ENCODE peak calls at places on chromosome 22, in ten cellular contexts. Y is BJ; O is testis; T is suprapubic skin; X is fibroblast of pulmonary artery; H is CD8-positive, alpha-beta T cell; K is Panc1; Q is IMR-90; M is astrocyte of the cerebellum; P is body of pancreas. Z is an unnamed sample.

GRCh38 chr22:23132376-23133091 is 9.3 kb downstream of the RSPH14 start:
- DNase-seq in M (no peak), T (no peak), K (no peak), X (no peak), Y (no peak), Q (no peak), H (no peak), O (no peak), P (no peak), Z (no peak)

GRCh38 chr22:26663374-26663923 is 6.1 kb downstream of the MIAT start:
- DNase-seq in P (no peak), M (no peak), T (no peak), Q (no peak), K (no peak), X (no peak), O (no peak), H (no peak), Y (no peak), Z (no peak)

GRCh38 chr22:46581580-46582244 is 38.5 kb upstream of the GRAMD4 start:
- DNase-seq in T (no peak), X (no peak), Q (no peak), H (no peak), K (no peak), Y (no peak), O (no peak), M (no peak), P (no peak), Z (no peak)

GRCh38 chr22:18987765-18988164 is 51.7 kb upstream of the PRODH start:
- DNase-seq in Q (no peak), X (no peak), P (peak), H (no peak), Y (no peak), K (no peak), O (peak), T (no peak), M (no peak), Z (no peak)

GRCh38 chr22:19383292-19383691 is 48.2 kb downstream of the HIRA start:
- DNase-seq in H (no peak), T (no peak), X (no peak), K (no peak), Y (no peak), P (peak), M (no peak), Q (no peak), O (peak), Z (no peak)

GRCh38 chr22:31621507-31622160 is 40.4 kb downstream of the PISD start:
- DNase-seq in K (no peak), Q (no peak), P (no peak), O (no peak), H (no peak), Y (no peak), T (no peak), M (no peak), X (no peak), Z (no peak)

GRCh38 chr22:46250783-46251125 is 661 bp upstream of the CDPF1 start:
- DNase-seq in P (no peak), H (no peak), Y (no peak), O (no peak), X (no peak), T (no peak), K (no peak), M (no peak), Q (no peak), Z (peak)

GRCh38 chr22:41217553-41218157 is 12.5 kb downstream of the L3MBTL2 start:
- DNase-seq in P (peak), Q (peak), K (no peak), H (no peak), O (peak), Y (peak), M (no peak), X (peak), T (no peak), Z (peak)

GRCh38 chr22:27972732-27973698 is 54.0 kb upstream of the PITPNB start:
- DNase-seq in X (peak), M (no peak), P (peak), H (no peak), T (no peak), Q (peak), Y (no peak), K (no peak), O (no peak), Z (no peak)

GRCh38 chr22:19292262-19293230 is 1.0 kb upstream of the CLTCL1 start:
- DNase-seq in K (no peak), H (no peak), T (no peak), P (peak), Y (no peak), X (peak), M (no peak), O (peak), Q (no peak), Z (no peak)

GRCh38 chr22:27348634-27349033 is 452.9 kb downstream of the MN1 start:
- DNase-seq in K (no peak), T (no peak), O (no peak), Y (no peak), P (peak), H (no peak), X (peak), M (no peak), Q (peak), Z (no peak)

GRCh38 chr22:46104881-46105493 is 45.3 kb upstream of the PPARA start:
- DNase-seq in O (no peak), T (no peak), Q (no peak), H (no peak), M (no peak), Y (no peak), X (no peak), K (no peak), P (no peak), Z (no peak)

GRCh38 chr22:22925795-22926358 is 38.3 kb downstream of the IGLL5 start:
- DNase-seq in T (no peak), K (no peak), M (no peak), P (no peak), Y (no peak), O (no peak), H (no peak), Q (no peak), X (no peak), Z (no peak)

GRCh38 chr22:21009638-21010425 is 5.1 kb upstream of the P2RX6 start:
- DNase-seq in P (peak), O (peak), Y (no peak), H (no peak), M (peak), K (no peak), X (peak), Q (peak), T (no peak), Z (no peak)

DNA sequence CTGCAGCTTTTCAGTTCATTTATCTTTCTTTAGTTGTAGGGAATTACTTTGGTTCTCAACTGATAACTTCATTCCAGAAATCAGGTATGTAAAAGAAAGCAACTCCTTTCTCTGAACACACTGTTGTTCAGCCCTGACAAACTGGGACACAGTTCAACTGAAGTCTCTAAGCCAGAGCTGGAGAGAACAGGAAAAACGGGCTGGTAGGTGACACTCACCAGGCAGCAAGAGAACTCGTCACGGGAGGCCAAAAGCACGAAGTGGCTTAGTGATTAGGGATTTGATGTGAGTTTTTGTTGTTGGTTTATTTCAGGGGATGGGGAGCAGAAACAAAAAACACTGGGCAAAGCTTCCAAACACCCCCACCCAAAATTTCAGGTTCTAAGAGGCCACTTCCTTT is 54.1 kb downstream of the MYH9 start:
- DNase-seq in Y (no peak), O (no peak), H (no peak), X (no peak), T (no peak), K (no peak), Q (no peak), P (peak), M (no peak), Z (no peak)
- TF ChIP-seq CTCF in Y (no peak), O (no peak), H (no peak), X (no peak), T (no peak), K (no peak), Q (no peak), P (no peak), M (no peak), Z (no peak)

DNA sequence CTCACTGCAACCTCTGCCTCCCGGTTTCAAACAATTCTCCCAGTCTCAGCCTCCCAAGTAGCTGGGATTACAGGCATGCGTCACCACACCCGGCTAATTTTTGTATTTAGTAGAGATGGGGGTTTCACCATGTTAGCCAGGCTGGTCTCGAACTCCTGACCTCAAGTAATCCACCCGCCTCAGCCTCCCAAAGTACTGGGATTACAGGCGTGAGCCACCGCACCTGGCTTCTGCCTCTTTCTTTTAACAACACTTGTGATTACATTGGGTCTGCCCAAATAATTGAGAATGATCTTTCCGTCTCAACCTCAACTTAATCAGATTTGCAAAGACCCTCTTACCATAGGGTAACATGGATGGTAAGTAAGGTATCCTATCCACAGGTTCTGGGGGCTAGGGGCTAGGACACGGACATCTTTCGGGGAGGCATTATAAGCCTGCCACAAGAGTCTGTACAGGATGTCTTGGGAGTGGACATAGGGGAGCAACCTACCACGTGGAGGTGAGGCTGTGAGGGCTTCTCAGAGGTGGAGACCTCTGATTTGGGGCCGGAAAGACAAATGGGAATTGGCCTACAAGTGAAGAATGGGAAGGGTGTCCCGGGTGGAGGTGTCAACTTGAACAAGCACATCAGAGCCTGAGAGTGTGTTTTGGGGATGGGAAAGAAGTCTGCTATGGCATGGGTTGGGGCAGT is 2.7 kb upstream of the CBX6 start:
- DNase-seq in P (no peak), Y (no peak), M (no peak), X (no peak), H (no peak), O (no peak), T (no peak), K (no peak), Q (no peak), Z (no peak)
- H3K4me3 ChIP-seq in P (no peak), Y (no peak), M (no peak), X (no peak), H (no peak), O (no peak), T (no peak), K (no peak), Q (no peak), Z (no peak)

GRCh38 chr22:17119481-17120202 is 1.5 kb downstream of the TMEM121B start:
- DNase-seq in K (no peak), T (no peak), M (no peak), Q (no peak), O (no peak), Y (no peak), H (no peak), X (no peak), P (peak), Z (no peak)
- TF ChIP-seq CTCF in K (no peak), T (peak), M (peak), Q (no peak), O (no peak), Y (no peak), H (no peak), X (no peak), P (peak), Z (peak)

GRCh38 chr22:49636214-49636613 is 191.5 kb downstream of the BRD1 start:
- DNase-seq in X (no peak), T (no peak), H (no peak), Q (no peak), Y (no peak), M (no peak), K (no peak), P (no peak), O (no peak), Z (no peak)
- H3K4me3 ChIP-seq in X (no peak), T (no peak), H (no peak), Q (no peak), Y (no peak), M (no peak), K (no peak), P (no peak), O (no peak), Z (no peak)

GRCh38 chr22:48943567-48944432 is 883.9 kb downstream of the BRD1 start:
- DNase-seq in O (peak), P (no peak), M (no peak), Q (no peak), K (no peak), X (no peak), H (no peak), Y (no peak), T (peak), Z (peak)
- TF ChIP-seq CTCF in O (no peak), P (peak), M (peak), Q (no peak), K (peak), X (no peak), H (no peak), Y (no peak), T (peak), Z (peak)

GRCh38 chr22:25070870-25071465 is 118.5 kb downstream of the KIAA1671 start:
- DNase-seq in T (no peak), Y (no peak), P (no peak), M (no peak), X (no peak), H (no peak), Q (no peak), O (no peak), K (no peak), Z (no peak)
- H3K4me3 ChIP-seq in T (no peak), Y (no peak), P (no peak), M (no peak), X (no peak), H (no peak), Q (no peak), O (no peak), K (no peak), Z (no peak)

GRCh38 chr22:44366372-44367310 is 53.9 kb upstream of the SHISAL1 start:
- DNase-seq in K (no peak), H (no peak), Q (peak), T (no peak), X (peak), O (no peak), M (no peak), P (no peak), Y (no peak), Z (no peak)

GRCh38 chr22:44369916-44370804 is 57.4 kb upstream of the SHISAL1 start:
- DNase-seq in P (no peak), M (no peak), X (no peak), T (no peak), O (no peak), Y (no peak), K (no peak), Q (no peak), H (no peak), Z (no peak)

GRCh38 chr22:44368611-44369010 is 55.9 kb upstream of the SHISAL1 start:
- DNase-seq in K (no peak), M (no peak), T (no peak), Y (no peak), Q (no peak), O (no peak), P (no peak), X (no peak), H (no peak), Z (no peak)

GRCh38 chr22:44371741-44372525 is 59.2 kb upstream of the SHISAL1 start:
- DNase-seq in T (no peak), Q (no peak), P (no peak), O (no peak), M (no peak), X (no peak), K (no peak), H (no peak), Y (no peak), Z (no peak)

DNA sequence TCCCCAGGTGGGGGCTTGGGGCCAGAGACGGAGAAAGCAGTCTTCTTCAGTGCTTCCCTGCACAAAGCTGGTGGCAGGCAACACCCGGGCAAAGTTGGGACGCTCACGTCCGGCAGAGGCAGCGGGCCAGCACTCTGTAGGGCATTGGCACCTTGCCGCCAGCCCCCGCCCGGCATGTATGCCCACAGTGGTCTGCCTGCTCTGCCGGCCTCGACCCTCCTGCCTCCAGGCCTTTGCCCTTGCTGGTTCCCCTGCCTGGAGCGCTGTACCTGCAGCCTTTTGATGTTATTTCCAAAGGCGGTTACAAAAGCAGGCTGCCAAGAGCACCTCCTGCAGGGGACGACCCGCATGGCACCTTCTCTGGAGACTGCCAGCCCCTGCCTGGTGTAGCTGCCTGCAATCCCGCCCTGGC is 56.5 kb upstream of the SHISAL1 start:
- DNase-seq in K (no peak), O (no peak), Y (no peak), Q (no peak), T (no peak), M (no peak), H (no peak), P (no peak), X (no peak), Z (peak)
- TF ChIP-seq CTCF in K (no peak), O (no peak), Y (no peak), Q (peak), T (no peak), M (peak), H (no peak), P (no peak), X (peak), Z (no peak)

GRCh38 chr22:42301072-42301741 is 30.8 kb upstream of the TCF20 start:
- DNase-seq in M (no peak), Y (no peak), Q (no peak), H (no peak), P (no peak), X (no peak), T (no peak), K (no peak), O (no peak), Z (no peak)

GRCh38 chr22:42305967-42306366 is 35.5 kb upstream of the TCF20 start:
- DNase-seq in M (no peak), O (no peak), H (no peak), K (no peak), X (no peak), T (no peak), Y (no peak), Q (no peak), P (no peak), Z (no peak)

GRCh38 chr22:42303304-42304020 is 33.0 kb upstream of the TCF20 start:
- DNase-seq in O (no peak), P (no peak), H (no peak), M (no peak), Q (no peak), Y (no peak), T (no peak), X (no peak), K (no peak), Z (peak)

GRCh38 chr22:42301742-42302102 is 31.3 kb upstream of the TCF20 start:
- DNase-seq in P (no peak), M (no peak), O (no peak), H (no peak), Q (no peak), K (no peak), T (no peak), Y (no peak), X (no peak), Z (no peak)

DNA sequence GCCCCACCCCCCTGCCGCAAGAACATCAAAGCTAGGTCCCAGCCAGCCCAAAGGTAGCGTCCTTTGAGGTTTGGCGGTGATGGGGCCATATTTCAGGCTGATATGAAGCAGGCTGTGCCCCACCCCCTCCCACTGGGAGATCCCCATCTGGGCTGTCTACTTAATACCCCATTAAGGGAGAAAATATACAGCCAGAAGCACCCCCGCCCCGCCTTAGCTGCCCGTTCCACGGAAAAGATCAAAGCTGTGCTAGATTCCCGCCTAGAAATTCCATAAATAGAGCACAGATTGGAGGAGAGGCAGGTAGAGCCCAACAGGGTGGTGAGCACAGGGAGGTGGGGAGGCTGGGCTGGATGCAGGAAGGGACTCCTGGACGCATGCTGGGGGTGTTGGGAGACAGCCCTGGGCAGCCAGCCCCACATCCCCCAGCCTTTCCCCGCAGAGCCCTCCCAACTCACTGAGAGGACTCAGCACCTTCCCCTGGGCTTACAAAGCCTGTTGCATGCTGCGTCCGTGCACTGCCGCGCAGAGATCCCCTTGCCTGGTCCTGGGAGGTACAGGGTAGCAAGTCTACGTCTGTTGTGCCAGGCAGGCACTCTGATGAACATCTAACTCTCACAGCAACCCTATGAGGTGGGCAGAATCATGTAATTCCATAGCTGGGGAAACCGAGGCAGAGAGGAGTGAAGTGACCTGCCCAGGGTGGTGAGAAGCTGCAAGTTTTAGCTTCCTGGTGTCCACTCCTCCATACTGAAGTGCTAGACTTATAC is 33.8 kb upstream of the TCF20 start:
- DNase-seq in H (no peak), Q (no peak), M (no peak), K (no peak), O (no peak), T (no peak), X (no peak), Y (no peak), P (no peak), Z (no peak)
- H3K4me3 ChIP-seq in H (no peak), Q (no peak), M (no peak), K (no peak), O (no peak), T (no peak), X (no peak), Y (no peak), P (no peak), Z (no peak)

DNA sequence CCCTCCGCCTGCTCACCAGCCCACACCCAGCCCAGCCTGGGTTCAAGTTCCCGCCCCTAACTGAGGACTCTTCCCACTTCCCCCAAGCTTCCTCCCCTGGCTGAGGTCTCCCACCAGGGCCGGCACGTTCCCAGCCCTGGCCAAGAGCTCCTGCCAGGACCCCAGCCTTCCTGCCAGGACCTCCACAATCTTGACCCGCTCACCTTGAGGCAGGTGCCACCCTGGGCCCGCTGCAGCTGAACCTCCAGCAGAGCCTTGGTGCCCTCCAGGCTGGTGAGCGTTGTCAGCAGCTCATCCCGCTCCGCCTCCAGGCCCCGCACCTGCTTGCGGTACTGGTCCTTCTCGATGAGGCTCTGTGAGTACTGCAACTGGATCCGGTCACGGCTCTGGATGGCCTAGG is 13.2 kb downstream of the CARD10 start:
- DNase-seq in M (no peak), Q (no peak), Y (no peak), P (no peak), H (no peak), O (no peak), K (no peak), T (no peak), X (no peak), Z (no peak)
- TF ChIP-seq CTCF in M (no peak), Q (no peak), Y (no peak), P (no peak), H (no peak), O (no peak), K (no peak), T (no peak), X (no peak), Z (no peak)

Z was measured in Peyer's patch.